ENCODE peak calls at places on chromosome 19, in five cellular contexts. Y is GM23248, N is GM04503, U is caudate nucleus, J is myocyte. M is an unnamed sample.

GRCh38 chr19:19406878-19407639 is 1.6 kb downstream of the GATAD2A start:
- DNase-seq in Y (peak), U (no peak), J (peak), N (no peak), M (peak)

GRCh38 chr19:11390933-11391680 is 7.0 kb upstream of the EPOR start:
- DNase-seq in N (no peak), Y (no peak), J (no peak), U (no peak), M (no peak)

GRCh38 chr19:51325161-51325979 is 13.9 kb downstream of the IGLON5 start:
- DNase-seq in J (peak), Y (no peak), U (no peak), N (no peak), M (no peak)

GRCh38 chr19:41597600-41598041 is 21.7 kb downstream of the CEACAM21 start:
- DNase-seq in N (peak), J (peak), U (peak), Y (peak), M (peak)

GRCh38 chr19:51417107-51417806 is at the start of gene SIGLEC10:
- DNase-seq in J (no peak), Y (no peak), U (peak), N (no peak), M (peak)

GRCh38 chr19:2032296-2032941 is 16.9 kb upstream of the BTBD2 start:
- DNase-seq in U (peak), J (peak), N (peak), Y (peak), M (peak)

GRCh38 chr19:461664-462551 is 1.1 kb upstream of the SHC2 start:
- DNase-seq in N (no peak), U (no peak), J (no peak), Y (peak), M (no peak)

GRCh38 chr19:33624586-33625153 is 2.9 kb downstream of the CHST8 start:
- DNase-seq in U (no peak), N (no peak), Y (no peak), J (no peak), M (no peak)

GRCh38 chr19:13022111-13022858 is 27.0 kb downstream of the NFIX start:
- DNase-seq in U (peak), Y (peak), N (no peak), J (peak), M (no peak)

GRCh38 chr19:34838753-34839431 is 65.9 kb upstream of the ZNF599 start:
- DNase-seq in J (no peak), N (no peak), U (no peak), Y (peak), M (peak)

GRCh38 chr19:35169226-35169995 is 14.9 kb downstream of the FXYD5 start:
- DNase-seq in U (no peak), Y (no peak), J (no peak), N (no peak), M (no peak)

GRCh38 chr19:4216832-4217231 is 12.5 kb upstream of the EBI3 start:
- DNase-seq in Y (no peak), N (no peak), U (no peak), J (no peak), M (no peak)

GRCh38 chr19:41352609-41353465 is 885 bp downstream of the TGFB1 start:
- DNase-seq in N (no peak), Y (peak), J (peak), U (no peak), M (peak)

GRCh38 chr19:40921005-40921897 is 39.2 kb upstream of the CYP2A7 start:
- DNase-seq in J (no peak), U (no peak), N (no peak), Y (peak), M (no peak)

GRCh38 chr19:13134626-13135025 is 15.5 kb downstream of the STX10 start:
- DNase-seq in Y (peak), N (no peak), J (no peak), U (no peak), M (no peak)

GRCh38 chr19:51146751-51147150 is 4.7 kb downstream of the SIGLEC7 start:
- DNase-seq in J (no peak), N (no peak), Y (no peak), U (no peak), M (no peak)

GRCh38 chr19:45305421-45305820 is 17.3 kb downstream of the CKM start:
- DNase-seq in J (peak), U (no peak), N (no peak), Y (no peak), M (no peak)

GRCh38 chr19:13842294-13843103 is 34.4 kb upstream of the NANOS3 start:
- DNase-seq in Y (peak), U (peak), J (peak), N (no peak), M (peak)

GRCh38 chr19:13796301-13797057 is 1.2 kb downstream of the ZSWIM4 start:
- DNase-seq in J (peak), Y (peak), U (no peak), N (peak), M (peak)

GRCh38 chr19:10583021-10583776 is 3.9 kb downstream of the AP1M2 start:
- DNase-seq in N (no peak), U (no peak), Y (no peak), J (no peak), M (no peak)